ENCODE peak calls at places on chromosomes 13 and 19, in eight cellular contexts. I, L, Q, R, K, G, U and C are unnamed samples.

GRCh38 chr19:45446295-45446694 is 21.5 kb upstream of the FOSB start:
- DNase-seq in I (no peak), L (peak; percentile 69), Q (no peak), R (no peak), K (no peak), G (no peak), U (no peak), C (no peak)

GRCh38 chr19:9075064-9075964 is 11.5 kb upstream of the OR1M1 start:
- DNase-seq in I (peak; percentile 37), L (peak; percentile 89), Q (peak; percentile 50), R (peak; percentile 54), K (no peak), G (peak; percentile 58), U (peak; percentile 68), C (peak; percentile 54)

GRCh38 chr19:42431486-42431885 is 4.3 kb upstream of the LIPE start:
- DNase-seq in I (no peak), L (no peak), Q (no peak), R (no peak), K (no peak), G (no peak), U (no peak), C (no peak)

GRCh38 chr19:54393381-54393780 is 21.9 kb upstream of the TTYH1 start:
- DNase-seq in I (no peak), L (no peak), Q (no peak), R (no peak), K (no peak), G (no peak), U (no peak), C (no peak)

GRCh38 chr13:38386421-38386820 is 36.8 kb downstream of the UFM1 start:
- DNase-seq in I (no peak), L (peak; percentile 31), Q (no peak), R (no peak), K (no peak), G (no peak), U (no peak), C (no peak)

GRCh38 chr13:98171806-98172569 is 5.1 kb downstream of the RNF113B start:
- DNase-seq in I (no peak), L (peak; percentile 46), Q (no peak), R (no peak), K (no peak), G (peak; percentile 44), U (peak; percentile 65), C (no peak)

GRCh38 chr13:20438801-20439200 is 86.9 kb downstream of the CRYL1 start:
- DNase-seq in I (no peak), L (peak; percentile 37), Q (no peak), R (no peak), K (no peak), G (no peak), U (no peak), C (no peak)

GRCh38 chr13:70107498-70108271 is at the start of gene ATXN8OS:
- DNase-seq in I (peak; percentile 19), L (no peak), Q (no peak), R (no peak), K (no peak), G (no peak), U (no peak), C (peak; percentile 39)

GRCh38 chr19:8481616-8482015 is 20.8 kb downstream of the PRAM1 start:
- DNase-seq in I (no peak), L (no peak), Q (no peak), R (no peak), K (no peak), G (no peak), U (no peak), C (no peak)

GRCh38 chr19:47848871-47849473 is 10.1 kb upstream of the TPRX2 start:
- DNase-seq in I (peak; percentile 44), L (peak; percentile 18), Q (no peak), R (no peak), K (no peak), G (no peak), U (peak; percentile 69), C (peak; percentile 54)

GRCh38 chr19:18147396-18147795 is 5.6 kb upstream of the PIK3R2 start:
- DNase-seq in I (no peak), L (no peak), Q (no peak), R (no peak), K (no peak), G (no peak), U (no peak), C (no peak)

GRCh38 chr19:48487944-48488343 is 18.8 kb downstream of the CYTH2 start:
- DNase-seq in I (no peak), L (peak; percentile 73), Q (peak; percentile 59), R (no peak), K (no peak), G (peak; percentile 88), U (peak; percentile 86), C (no peak)

GRCh38 chr13:40375522-40376171 is 290.8 kb downstream of the FOXO1 start:
- DNase-seq in I (no peak), L (no peak), Q (no peak), R (no peak), K (no peak), G (no peak), U (no peak), C (no peak)

GRCh38 chr19:12840091-12841079 is 2.1 kb downstream of the MAST1 start:
- DNase-seq in I (peak; percentile 92), L (peak; percentile 74), Q (no peak), R (peak; percentile 40), K (peak; percentile 35), G (peak; percentile 71), U (peak; percentile 85), C (peak; percentile 77)

GRCh38 chr13:87331178-87331577 is 340.0 kb upstream of the SLITRK5 start:
- DNase-seq in I (no peak), L (no peak), Q (no peak), R (no peak), K (no peak), G (no peak), U (no peak), C (no peak)

GRCh38 chr19:47227347-47228167 is 3.4 kb downstream of the BBC3 start:
- DNase-seq in I (peak; percentile 82), L (peak; percentile 95), Q (peak; percentile 74), R (peak; percentile 90), K (peak; percentile 92), G (peak; percentile 84), U (peak; percentile 95), C (peak; percentile 94)

GRCh38 chr13:94435604-94436226 is 43.8 kb downstream of the DCT start:
- DNase-seq in I (peak; percentile 57), L (peak; percentile 72), Q (no peak), R (peak; percentile 29), K (no peak), G (no peak), U (no peak), C (no peak)

GRCh38 chr19:42078538-42079275 is 2.7 kb downstream of the ZNF574 start:
- DNase-seq in I (no peak), L (no peak), Q (no peak), R (no peak), K (no peak), G (no peak), U (no peak), C (no peak)

GRCh38 chr19:35154535-35155406 is at the start of gene FXYD5:
- DNase-seq in I (no peak), L (peak; percentile 80), Q (peak; percentile 52), R (no peak), K (peak; percentile 86), G (peak; percentile 68), U (peak; percentile 87), C (peak; percentile 84)

GRCh38 chr19:35157431-35157830 is 2.9 kb downstream of the FXYD5 start:
- DNase-seq in I (no peak), L (no peak), Q (no peak), R (no peak), K (no peak), G (no peak), U (no peak), C (no peak)

GRCh38 chr19:35155981-35156672 is 1.6 kb downstream of the FXYD5 start:
- DNase-seq in I (no peak), L (no peak), Q (no peak), R (no peak), K (no peak), G (no peak), U (no peak), C (no peak)

GRCh38 chr19:35155441-35155840 is 906 bp downstream of the FXYD5 start:
- DNase-seq in I (no peak), L (no peak), Q (no peak), R (no peak), K (no peak), G (no peak), U (no peak), C (no peak)

DNA sequence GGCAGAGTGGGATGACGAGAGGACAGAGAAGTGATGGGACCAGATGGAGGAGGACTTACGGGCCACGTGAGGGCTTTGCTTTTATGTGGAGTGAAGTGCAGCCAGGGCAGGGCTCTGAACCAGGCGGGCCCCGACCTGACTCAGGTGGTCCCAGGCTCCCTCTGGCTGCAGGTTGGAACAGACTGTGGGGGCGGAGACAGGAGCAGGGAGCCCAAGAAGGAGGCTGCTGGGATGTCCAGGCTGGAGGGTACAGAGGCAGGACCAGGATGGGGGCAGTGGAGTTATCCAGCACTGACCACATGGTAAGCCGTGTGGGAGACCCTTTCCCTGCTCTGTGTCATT is 2.1 kb downstream of the FXYD5 start:
- DNase-seq in I (no peak), L (no peak), Q (no peak), R (no peak), K (no peak), G (no peak), U (no peak), C (no peak)
- H3K4me3 ChIP-seq in I (no peak overlapping the region), L (no peak overlapping the region), Q (no peak overlapping the region), R (no peak overlapping the region), K (no peak overlapping the region), G (no peak overlapping the region), U (no peak overlapping the region), C (no peak overlapping the region)

DNA sequence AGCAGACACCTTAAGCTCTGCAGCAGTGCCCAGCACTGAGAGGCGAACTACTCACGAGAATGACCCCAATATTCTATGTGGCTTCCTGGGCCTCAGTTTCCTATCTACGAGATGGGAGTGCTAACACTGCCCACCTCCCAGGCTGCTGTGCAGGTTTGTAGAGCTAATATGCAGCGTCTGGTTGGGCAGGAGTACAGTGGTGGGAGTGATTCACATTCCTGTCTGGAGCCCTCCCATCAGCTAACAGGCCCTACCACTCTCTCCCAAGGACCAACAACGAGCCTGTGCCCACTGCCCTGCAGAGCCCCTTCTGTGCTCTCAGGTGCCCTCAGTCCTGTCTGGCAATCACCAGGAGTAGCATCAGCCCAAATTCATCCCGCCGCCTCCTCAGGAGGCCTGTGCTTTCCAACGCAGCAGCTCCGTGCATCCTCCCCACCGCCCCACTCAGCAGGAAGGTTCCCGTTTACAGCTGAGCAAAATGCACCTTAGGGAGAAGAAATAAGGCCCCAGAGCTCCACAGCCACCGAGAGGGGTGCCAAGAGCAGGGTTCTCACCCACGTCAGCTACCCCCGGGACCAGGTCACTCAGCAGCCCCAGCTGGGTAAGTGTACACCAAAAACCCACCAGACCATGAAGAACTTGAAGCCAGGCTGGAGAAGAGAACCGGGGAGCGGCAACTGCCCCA is 6.6 kb downstream of the AKT2 start:
- DNase-seq in I (no peak), L (peak; percentile 20), Q (no peak), R (no peak), K (no peak), G (no peak), U (no peak), C (peak; percentile 34)
- H3K4me3 ChIP-seq in I (no peak overlapping the region), L (peak overlapping the region; percentile 7), Q (peak overlapping the region; percentile 38), R (no peak overlapping the region), K (no peak overlapping the region), G (peak overlapping the region; percentile 29), U (peak overlapping the region; percentile 10), C (peak overlapping the region; percentile 11)

GRCh38 chr19:3931041-3931440 is 1.8 kb upstream of the NMRK2 start:
- DNase-seq in I (no peak), L (no peak), Q (no peak), R (no peak), K (no peak), G (peak; percentile 79), U (no peak), C (no peak)
- H3K4me3 ChIP-seq in I (no peak overlapping the region), L (no peak overlapping the region), Q (no peak overlapping the region), R (no peak overlapping the region), K (no peak overlapping the region), G (no peak overlapping the region), U (no peak overlapping the region), C (no peak overlapping the region)

GRCh38 chr13:66520511-66521390 is 709.4 kb downstream of the PCDH9 start:
- DNase-seq in I (no peak), L (no peak), Q (no peak), R (no peak), K (no peak), G (no peak), U (no peak), C (no peak)
- H3K4me3 ChIP-seq in I (no peak overlapping the region), L (no peak overlapping the region), Q (no peak overlapping the region), R (no peak overlapping the region), K (no peak overlapping the region), G (no peak overlapping the region), U (no peak overlapping the region), C (no peak overlapping the region)